ENCODE peak calls at places on chromosomes 5 and 9, in four cellular contexts. B is endothelial cell, W is progenitor cell of endocrine pancreas, G is BJ. A is an unnamed sample.

GRCh38 chr5:117135851-117136250 is 561.2 kb upstream of the SEMA6A start:
- DNase-seq in B (no peak), W (no peak), G (no peak), A (no peak)

GRCh38 chr5:153756540-153756939 is 266.1 kb downstream of the GRIA1 start:
- DNase-seq in B (no peak), W (no peak), G (no peak), A (no peak)

GRCh38 chr9:33044162-33044673 is 19.1 kb downstream of the DNAJA1 start:
- DNase-seq in B (peak), W (peak), G (peak), A (peak)

GRCh38 chr5:78504726-78505431 is 143.7 kb downstream of the LHFPL2 start:
- DNase-seq in B (no peak), W (peak), G (peak), A (peak)

GRCh38 chr5:150787659-150788058 is 9.1 kb downstream of the SMIM3 start:
- DNase-seq in B (no peak), W (no peak), G (no peak), A (no peak)

GRCh38 chr5:35230043-35230611 is at the start of gene PRLR:
- DNase-seq in B (peak), W (peak), G (peak), A (no peak)

GRCh38 chr5:34957299-34957698 is 27.9 kb downstream of the DNAJC21 start:
- DNase-seq in B (no peak), W (no peak), G (no peak), A (no peak)

GRCh38 chr9:4985376-4986266 is 549 bp downstream of the JAK2 start:
- DNase-seq in B (peak), W (no peak), G (no peak), A (no peak)

GRCh38 chr9:132946216-132946615 is 1.8 kb upstream of the TSC1 start:
- DNase-seq in B (no peak), W (no peak), G (no peak), A (no peak)

GRCh38 chr5:132475939-132476852 is 14.4 kb downstream of the IRF1 start:
- DNase-seq in B (no peak), W (no peak), G (no peak), A (no peak)

GRCh38 chr9:108207611-108208051 is 648.2 kb downstream of the ACTL7B start:
- DNase-seq in B (no peak), W (no peak), G (peak), A (no peak)

GRCh38 chr9:7318920-7319319 is 480.7 kb downstream of the DMAC1 start:
- DNase-seq in B (no peak), W (no peak), G (no peak), A (no peak)

DNA sequence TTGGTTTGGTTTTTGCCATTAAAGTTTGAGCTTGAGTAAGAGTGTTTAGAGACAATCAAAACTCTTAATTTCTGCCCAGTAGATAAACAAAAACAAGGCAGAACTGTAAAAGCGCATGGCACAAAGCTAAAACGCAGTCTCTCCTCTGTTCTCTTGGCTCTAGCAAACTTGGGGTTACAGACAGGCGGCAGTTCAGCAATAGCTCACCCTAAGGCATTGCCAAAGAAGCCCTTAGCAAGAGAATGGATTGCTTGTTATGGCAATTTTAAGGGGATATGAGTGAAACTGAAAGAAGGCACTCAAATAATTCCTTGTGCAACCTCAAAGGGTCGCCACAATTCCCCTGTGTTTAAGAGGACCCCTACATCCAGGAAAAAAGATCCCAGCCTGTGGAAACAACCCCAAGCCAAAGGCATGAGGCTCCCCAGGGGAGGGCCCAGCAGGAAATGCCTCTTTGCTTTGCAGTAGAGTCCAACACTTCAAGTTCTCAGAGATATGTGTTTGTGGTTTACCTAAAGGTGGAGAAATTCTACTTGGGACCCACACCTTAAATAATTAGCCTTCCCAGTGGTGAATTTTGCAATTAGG is 317.0 kb upstream of the MPDZ start:
- DNase-seq in B (no peak), W (no peak), G (no peak), A (no peak)
- TF ChIP-seq CTCF in B (no peak), W (no peak), G (no peak), A (no peak)

GRCh38 chr5:10377081-10377480 is 23.6 kb downstream of the MARCHF6 start:
- DNase-seq in B (no peak), W (no peak), G (no peak), A (no peak)
- TF ChIP-seq CTCF in B (no peak), W (no peak), G (no peak), A (no peak)

DNA sequence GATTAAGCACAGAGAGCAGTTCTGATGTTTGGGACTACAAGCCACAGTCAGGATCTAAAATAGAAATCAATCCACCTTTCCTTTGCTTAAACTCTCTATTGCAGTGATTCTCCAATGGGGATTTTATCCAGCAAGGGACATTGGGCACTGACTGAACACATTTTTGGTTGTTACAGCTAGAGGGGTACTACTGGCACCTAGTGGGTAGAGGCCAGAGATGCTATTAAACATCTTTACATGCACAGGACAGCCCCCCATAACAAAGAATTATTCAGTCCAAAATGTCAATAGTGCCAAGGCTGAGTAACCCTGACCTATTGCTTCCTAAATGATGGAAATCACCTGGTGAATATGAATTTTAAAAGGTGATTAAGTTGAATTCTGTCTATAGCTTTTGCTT is 12.0 kb downstream of the ZNF622 start:
- DNase-seq in B (no peak), W (no peak), G (no peak), A (no peak)
- TF ChIP-seq CTCF in B (no peak), W (no peak), G (no peak), A (no peak)

DNA sequence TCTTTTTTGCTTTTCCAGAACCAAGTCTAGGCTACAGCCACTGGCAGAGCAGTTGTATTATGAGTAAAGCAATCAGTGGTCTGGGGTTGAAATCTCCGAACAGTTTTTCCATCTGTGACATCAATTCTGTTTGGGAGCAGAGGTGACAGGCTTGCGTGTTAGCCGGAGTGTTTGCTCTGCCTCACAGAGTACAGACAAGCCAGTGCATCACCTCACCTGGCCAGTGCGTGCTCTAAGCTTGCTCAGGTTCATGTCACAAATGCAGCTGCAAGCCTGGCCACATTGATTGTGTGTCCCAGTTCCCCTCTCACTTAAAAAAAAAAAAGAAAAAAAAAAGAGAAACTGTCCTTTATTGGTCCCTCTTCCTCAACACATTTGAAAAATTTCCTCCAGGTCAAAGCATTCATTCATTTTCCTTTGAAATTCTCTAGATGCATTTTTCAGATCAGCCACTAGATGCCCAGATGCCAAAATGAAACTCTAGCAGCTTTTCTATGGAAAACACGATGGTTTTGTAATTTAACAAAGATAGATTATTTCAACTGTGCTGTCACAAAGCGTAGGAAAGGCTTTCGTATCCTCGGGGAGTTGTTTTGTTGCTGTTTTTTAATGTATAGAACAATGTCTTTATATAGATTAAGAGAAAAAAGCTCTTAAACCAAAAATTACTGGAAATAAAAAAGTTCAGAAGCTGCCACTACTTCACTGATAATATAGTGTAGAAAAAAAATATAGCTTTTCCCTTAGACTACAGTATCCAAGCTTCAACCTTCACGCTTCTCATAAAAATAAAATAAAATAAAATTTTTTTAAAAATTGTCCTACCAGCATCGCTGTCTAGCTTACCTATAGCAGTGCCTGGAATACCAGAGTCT is 585.5 kb downstream of the TLE1 start:
- DNase-seq in B (no peak), W (no peak), G (no peak), A (no peak)
- TF ChIP-seq CTCF in B (peak), W (peak), G (peak), A (peak)

GRCh38 chr5:181217111-181217804 is 5.8 kb upstream of the TRIM41 start:
- DNase-seq in B (peak), W (peak), G (no peak), A (no peak)
- TF ChIP-seq CTCF in B (no peak), W (peak), G (peak), A (no peak)

GRCh38 chr5:144698454-144698853 is 527.8 kb downstream of the KCTD16 start:
- DNase-seq in B (no peak), W (no peak), G (no peak), A (no peak)

GRCh38 chr5:144703776-144704175 is 533.1 kb downstream of the KCTD16 start:
- DNase-seq in B (no peak), W (no peak), G (no peak), A (no peak)

GRCh38 chr5:144691936-144692335 is 521.3 kb downstream of the KCTD16 start:
- DNase-seq in B (no peak), W (no peak), G (peak), A (no peak)

GRCh38 chr5:144697847-144698262 is 527.2 kb downstream of the KCTD16 start:
- DNase-seq in B (no peak), W (no peak), G (peak), A (peak)
- TF ChIP-seq CTCF in B (no peak), W (no peak), G (peak), A (peak)

GRCh38 chr9:95506438-95506691 is 10.4 kb downstream of the PTCH1 start:
- DNase-seq in B (peak), W (no peak), G (no peak), A (no peak)
- TF ChIP-seq CTCF in B (no peak), W (no peak), G (no peak), A (no peak)

DNA sequence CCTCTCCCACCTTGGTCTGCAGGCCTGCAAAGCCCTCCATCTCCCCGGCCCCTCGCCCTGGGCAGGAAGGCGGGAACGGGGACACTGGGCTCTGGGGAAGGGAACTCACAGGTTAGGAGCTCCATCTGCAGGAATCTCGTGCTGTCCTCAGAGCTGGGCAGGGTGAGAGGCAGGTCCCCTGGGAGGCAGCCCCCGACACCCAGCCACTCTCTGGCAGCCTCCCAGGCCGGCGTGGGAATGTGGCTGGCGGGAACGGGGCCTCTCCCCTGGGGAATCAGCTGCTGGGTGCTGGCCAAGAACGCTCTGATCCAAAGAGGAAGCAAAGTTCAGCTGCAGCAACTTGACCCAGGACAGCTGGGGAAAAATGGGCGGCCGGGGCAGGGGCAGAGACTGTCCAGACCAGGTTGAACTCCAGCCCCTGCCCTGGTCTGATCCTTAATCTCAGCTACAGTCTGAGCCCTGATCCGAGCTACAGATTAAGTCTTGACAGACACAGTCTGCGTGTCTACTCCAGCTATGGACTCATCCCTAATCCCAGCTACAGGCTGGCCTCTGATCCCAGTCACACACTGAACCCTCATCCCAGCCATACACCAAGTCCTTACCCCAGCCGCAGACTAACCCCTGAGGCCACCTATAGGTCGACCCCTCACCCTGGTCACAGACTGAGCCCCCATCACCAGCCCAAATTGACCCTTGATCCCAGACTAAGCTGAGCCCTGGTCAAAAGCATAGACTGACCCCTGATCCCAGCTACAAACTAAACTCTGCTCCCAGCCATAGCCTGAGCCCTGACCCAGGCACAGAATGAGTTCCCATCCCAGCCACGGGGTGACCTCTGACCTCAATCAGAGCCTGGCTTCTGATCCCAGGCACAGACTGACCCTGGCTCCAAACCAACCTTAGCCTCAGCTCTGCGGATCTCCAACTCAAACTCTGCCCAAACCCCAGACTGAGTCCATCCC is 37.3 kb upstream of the EGFL7 start:
- DNase-seq in B (no peak), W (no peak), G (no peak), A (no peak)
- TF ChIP-seq CTCF in B (no peak), W (no peak), G (peak), A (peak)

A was measured in kidney epithelial cell.